ENCODE peak calls at places on chromosomes 16 and 17, in eight cellular contexts. E, C, K, T, A, L, P and S are unnamed samples.
A peak's percentile ranks its signal among the peaks of the same experiment; 100 is the strongest.

GRCh38 chr16:65283238-65283651 is 161.4 kb upstream of the CDH11 start:
- DNase-seq in E (no peak), C (no peak), K (no peak), T (no peak), A (no peak), L (no peak), P (no peak), S (no peak)

GRCh38 chr16:14409563-14409962 is 220.5 kb downstream of the PARN start:
- DNase-seq in E (no peak), C (no peak), K (no peak), T (no peak), A (no peak), L (no peak), P (no peak), S (no peak)

GRCh38 chr17:79874329-79874981 is 35.2 kb upstream of the CBX4 start:
- DNase-seq in E (no peak), C (no peak), K (no peak), T (no peak), A (peak; percentile 75), L (no peak), P (no peak), S (peak; percentile 16)

GRCh38 chr16:81597079-81597658 is 152.6 kb downstream of the CMIP start:
- DNase-seq in E (no peak), C (no peak), K (no peak), T (no peak), A (no peak), L (no peak), P (no peak), S (no peak)

GRCh38 chr16:11625769-11626168 is 39.0 kb upstream of the LITAF start:
- DNase-seq in E (no peak), C (no peak), K (no peak), T (no peak), A (no peak), L (no peak), P (no peak), S (no peak)

GRCh38 chr16:57676624-57677085 is 8.5 kb downstream of the ADGRG3 start:
- DNase-seq in E (no peak), C (no peak), K (no peak), T (no peak), A (no peak), L (no peak), P (no peak), S (no peak)

GRCh38 chr16:85522842-85523601 is 90.1 kb upstream of the GSE1 start:
- DNase-seq in E (no peak), C (no peak), K (no peak), T (no peak), A (no peak), L (no peak), P (no peak), S (no peak)

GRCh38 chr16:66026211-66026610 is 340.3 kb upstream of the CDH5 start:
- DNase-seq in E (no peak), C (peak; percentile 33), K (no peak), T (no peak), A (no peak), L (no peak), P (no peak), S (peak; percentile 15)

GRCh38 chr16:65413861-65414260 is 292.0 kb upstream of the CDH11 start:
- DNase-seq in E (no peak), C (no peak), K (no peak), T (no peak), A (no peak), L (no peak), P (no peak), S (no peak)

GRCh38 chr17:21388066-21388465 is 11.9 kb downstream of the KCNJ12 start:
- DNase-seq in E (no peak), C (no peak), K (peak; percentile 71), T (no peak), A (no peak), L (peak; percentile 65), P (no peak), S (no peak)

GRCh38 chr17:75530837-75531723 is 5.6 kb downstream of the LLGL2 start:
- DNase-seq in E (no peak), C (no peak), K (no peak), T (no peak), A (no peak), L (no peak), P (no peak), S (no peak)

GRCh38 chr17:62781356-62781755 is 26.8 kb downstream of the MARCHF10 start:
- DNase-seq in E (no peak), C (no peak), K (no peak), T (no peak), A (no peak), L (no peak), P (no peak), S (no peak)

GRCh38 chr16:83878838-83879237 is 20.1 kb upstream of the MLYCD start:
- DNase-seq in E (no peak), C (no peak), K (no peak), T (no peak), A (no peak), L (no peak), P (no peak), S (no peak)

GRCh38 chr17:77325826-77326581 is 185.2 kb downstream of the SEC14L1 start:
- DNase-seq in E (no peak), C (no peak), K (peak; percentile 40), T (no peak), A (no peak), L (peak; percentile 35), P (peak; percentile 22), S (no peak)

GRCh38 chr16:1541293-1542165 is 8.1 kb downstream of the TMEM204 start:
- DNase-seq in E (no peak), C (no peak), K (no peak), T (no peak), A (no peak), L (no peak), P (no peak), S (no peak)

GRCh38 chr16:66293932-66294331 is 72.6 kb upstream of the CDH5 start:
- DNase-seq in E (no peak), C (no peak), K (no peak), T (no peak), A (no peak), L (no peak), P (peak; percentile 20), S (no peak)

GRCh38 chr16:85348921-85349334 is 236.7 kb upstream of the CIBAR2 start:
- DNase-seq in E (no peak), C (no peak), K (no peak), T (no peak), A (no peak), L (no peak), P (no peak), S (no peak)

GRCh38 chr17:15965510-15965909 is 20.6 kb downstream of the ADORA2B start:
- DNase-seq in E (no peak), C (no peak), K (no peak), T (no peak), A (no peak), L (no peak), P (no peak), S (no peak)

GRCh38 chr16:51134269-51134812 is 16.7 kb downstream of the SALL1 start:
- DNase-seq in E (no peak), C (no peak), K (no peak), T (no peak), A (no peak), L (no peak), P (no peak), S (no peak)

GRCh38 chr17:56468840-56469239 is 124.7 kb upstream of the NOG start:
- DNase-seq in E (no peak), C (no peak), K (no peak), T (no peak), A (no peak), L (no peak), P (no peak), S (no peak)

GRCh38 chr17:74439691-74440567 is 8.0 kb downstream of the GPRC5C start:
- DNase-seq in E (no peak), C (no peak), K (no peak), T (no peak), A (no peak), L (no peak), P (no peak), S (no peak)

GRCh38 chr16:79411805-79412204 is 188.7 kb downstream of the MAF start:
- DNase-seq in E (no peak), C (no peak), K (no peak), T (no peak), A (no peak), L (no peak), P (no peak), S (no peak)

GRCh38 chr17:30519707-30520106 is 42.5 kb downstream of the GOSR1 start:
- DNase-seq in E (no peak), C (no peak), K (no peak), T (no peak), A (no peak), L (no peak), P (no peak), S (no peak)

GRCh38 chr16:12214509-12214908 is 238.0 kb downstream of the SNX29 start:
- DNase-seq in E (no peak), C (no peak), K (no peak), T (no peak), A (no peak), L (no peak), P (no peak), S (no peak)

GRCh38 chr17:18141210-18141803 is 32.8 kb downstream of the MYO15A start:
- DNase-seq in E (peak; percentile 5), C (no peak), K (no peak), T (no peak), A (peak; percentile 81), L (no peak), P (no peak), S (no peak)